ENCODE peak calls at places on chromosome 7, in eight cellular contexts. One of them, this sample, is unnamed.
A peak's percentile ranks its signal among the peaks of the same experiment; 100 is the strongest.

GRCh38 chr7:42137941-42138340 is 99.1 kb downstream of the GLI3 start:
- DNase-seq in GM12865: no peak
- DNase-seq in uterus: no peak
- DNase-seq in upper lobe of right lung: no peak
- DNase-seq in IMR-90: peak; percentile 53
- DNase-seq in endothelial cell: no peak
- DNase-seq in astrocyte of the spinal cord: no peak
- DNase-seq in SK-N-SH: no peak
- DNase-seq in this sample: no peak

GRCh38 chr7:4905171-4905570 is 21.7 kb upstream of the RADIL start:
- DNase-seq in upper lobe of right lung: no peak
- DNase-seq in IMR-90: no peak
- DNase-seq in SK-N-SH: no peak
- DNase-seq in uterus: no peak
- DNase-seq in astrocyte of the spinal cord: no peak
- DNase-seq in endothelial cell: no peak
- DNase-seq in GM12865: no peak
- DNase-seq in this sample: no peak

GRCh38 chr7:100867040-100867795 is at the start of gene TRIP6:
- DNase-seq in astrocyte of the spinal cord: peak; percentile 96
- DNase-seq in endothelial cell: peak; percentile 70
- DNase-seq in SK-N-SH: peak; percentile 59
- DNase-seq in IMR-90: peak; percentile 93
- DNase-seq in upper lobe of right lung: peak; percentile 92
- DNase-seq in uterus: peak; percentile 95
- DNase-seq in GM12865: peak; percentile 73
- DNase-seq in this sample: peak; percentile 95

GRCh38 chr7:123190109-123190831 is 9.5 kb downstream of the SLC13A1 start:
- DNase-seq in IMR-90: no peak
- DNase-seq in SK-N-SH: no peak
- DNase-seq in uterus: no peak
- DNase-seq in upper lobe of right lung: no peak
- DNase-seq in endothelial cell: no peak
- DNase-seq in GM12865: peak; percentile 90
- DNase-seq in astrocyte of the spinal cord: no peak
- DNase-seq in this sample: no peak

GRCh38 chr7:82319674-82320118 is 123.9 kb downstream of the CACNA2D1 start:
- DNase-seq in uterus: peak; percentile 79
- DNase-seq in IMR-90: peak; percentile 88
- DNase-seq in SK-N-SH: peak; percentile 83
- DNase-seq in upper lobe of right lung: peak; percentile 63
- DNase-seq in GM12865: no peak
- DNase-seq in astrocyte of the spinal cord: peak; percentile 88
- DNase-seq in endothelial cell: no peak
- DNase-seq in this sample: no peak

GRCh38 chr7:41834805-41835694 is 132.2 kb upstream of the INHBA start:
- DNase-seq in GM12865: no peak
- DNase-seq in SK-N-SH: no peak
- DNase-seq in astrocyte of the spinal cord: peak; percentile 14
- DNase-seq in endothelial cell: no peak
- DNase-seq in IMR-90: peak; percentile 9
- DNase-seq in upper lobe of right lung: no peak
- DNase-seq in uterus: peak; percentile 26
- DNase-seq in this sample: no peak

GRCh38 chr7:142476077-142476476 is 218.2 kb upstream of the PRSS58 start:
- DNase-seq in uterus: no peak
- DNase-seq in upper lobe of right lung: no peak
- DNase-seq in GM12865: no peak
- DNase-seq in IMR-90: no peak
- DNase-seq in SK-N-SH: no peak
- DNase-seq in endothelial cell: no peak
- DNase-seq in astrocyte of the spinal cord: peak; percentile 41
- DNase-seq in this sample: no peak

GRCh38 chr7:116736927-116737715 is 65.1 kb downstream of the MET start:
- DNase-seq in uterus: no peak
- DNase-seq in astrocyte of the spinal cord: peak; percentile 53
- DNase-seq in SK-N-SH: no peak
- DNase-seq in endothelial cell: no peak
- DNase-seq in GM12865: no peak
- DNase-seq in upper lobe of right lung: no peak
- DNase-seq in IMR-90: peak; percentile 48
- DNase-seq in this sample: no peak

GRCh38 chr7:74542558-74543117 is 88.9 kb downstream of the GTF2IRD1 start:
- DNase-seq in uterus: no peak
- DNase-seq in astrocyte of the spinal cord: no peak
- DNase-seq in GM12865: no peak
- DNase-seq in endothelial cell: no peak
- DNase-seq in IMR-90: no peak
- DNase-seq in SK-N-SH: peak; percentile 84
- DNase-seq in upper lobe of right lung: no peak
- DNase-seq in this sample: no peak

GRCh38 chr7:128008141-128008540 is 23.1 kb downstream of the LRRC4 start:
- DNase-seq in upper lobe of right lung: no peak
- DNase-seq in GM12865: no peak
- DNase-seq in endothelial cell: no peak
- DNase-seq in uterus: no peak
- DNase-seq in astrocyte of the spinal cord: no peak
- DNase-seq in SK-N-SH: no peak
- DNase-seq in IMR-90: no peak
- DNase-seq in this sample: no peak

GRCh38 chr7:158461824-158462223 is 125.8 kb downstream of the PTPRN2 start:
- DNase-seq in uterus: no peak
- DNase-seq in IMR-90: no peak
- DNase-seq in SK-N-SH: no peak
- DNase-seq in GM12865: no peak
- DNase-seq in endothelial cell: no peak
- DNase-seq in upper lobe of right lung: no peak
- DNase-seq in astrocyte of the spinal cord: no peak
- DNase-seq in this sample: no peak

GRCh38 chr7:131100357-131101054 is 227.2 kb upstream of the MKLN1 start:
- DNase-seq in SK-N-SH: no peak
- DNase-seq in IMR-90: no peak
- DNase-seq in upper lobe of right lung: no peak
- DNase-seq in uterus: no peak
- DNase-seq in astrocyte of the spinal cord: no peak
- DNase-seq in GM12865: peak; percentile 29
- DNase-seq in endothelial cell: no peak
- DNase-seq in this sample: no peak

GRCh38 chr7:139490130-139490529 is 6.7 kb upstream of the KLRG2 start:
- DNase-seq in IMR-90: no peak
- DNase-seq in uterus: no peak
- DNase-seq in upper lobe of right lung: peak; percentile 69
- DNase-seq in SK-N-SH: no peak
- DNase-seq in endothelial cell: no peak
- DNase-seq in GM12865: no peak
- DNase-seq in astrocyte of the spinal cord: no peak
- DNase-seq in this sample: no peak

GRCh38 chr7:109256762-109257560 is 687.3 kb downstream of the DNAJB9 start:
- DNase-seq in upper lobe of right lung: no peak
- DNase-seq in uterus: no peak
- DNase-seq in IMR-90: no peak
- DNase-seq in GM12865: no peak
- DNase-seq in endothelial cell: no peak
- DNase-seq in astrocyte of the spinal cord: no peak
- DNase-seq in SK-N-SH: no peak
- DNase-seq in this sample: no peak

GRCh38 chr7:47576031-47576908 is 5.6 kb downstream of the TNS3 start:
- DNase-seq in upper lobe of right lung: no peak
- DNase-seq in uterus: peak; percentile 87
- DNase-seq in IMR-90: peak; percentile 68
- DNase-seq in endothelial cell: no peak
- DNase-seq in SK-N-SH: peak; percentile 90
- DNase-seq in astrocyte of the spinal cord: peak; percentile 61
- DNase-seq in GM12865: peak; percentile 22
- DNase-seq in this sample: no peak

DNA sequence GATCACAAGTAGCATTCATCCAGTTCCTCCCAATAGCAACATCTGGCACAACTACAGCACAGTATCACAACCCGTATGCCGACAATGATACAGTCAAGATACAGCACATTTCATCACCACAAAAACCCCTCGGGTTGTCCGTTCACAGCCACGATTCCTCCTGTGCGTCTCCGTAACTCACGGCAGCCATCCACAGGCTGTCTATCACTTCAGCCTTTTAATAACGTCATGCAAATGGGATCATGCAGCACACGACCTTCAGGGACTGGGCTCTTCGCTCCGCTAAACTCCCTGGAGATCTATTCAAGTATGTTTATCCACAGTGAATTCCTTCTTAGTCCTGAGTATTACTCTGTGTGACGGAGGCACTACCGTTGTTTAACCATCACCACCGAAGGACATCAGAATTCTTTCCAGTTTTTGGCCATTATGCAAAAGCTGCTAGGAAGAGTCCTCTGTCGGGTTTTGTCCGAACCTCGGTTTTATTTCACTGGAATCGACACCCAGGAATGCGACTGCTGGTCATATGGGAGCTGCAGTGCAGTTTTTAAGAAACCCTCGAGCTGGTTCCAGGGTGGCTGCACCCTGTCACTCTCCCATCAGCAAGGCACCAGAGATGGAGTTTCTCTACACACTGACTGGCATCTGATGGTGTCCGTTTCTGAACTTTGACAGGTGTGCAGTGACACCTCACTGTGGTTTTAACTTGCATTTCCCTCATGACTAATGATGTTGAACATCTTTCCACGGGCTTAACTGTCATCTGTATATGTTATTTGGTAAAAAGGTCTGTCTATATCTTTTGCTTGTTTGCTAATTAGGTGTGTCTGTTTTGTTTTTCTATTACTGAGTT is 193.6 kb downstream of the MAD1L1 start:
- DNase-seq in IMR-90: no peak
- DNase-seq in SK-N-SH: peak; percentile 26
- DNase-seq in upper lobe of right lung: peak; percentile 12
- DNase-seq in GM12865: peak; percentile 36
- DNase-seq in endothelial cell: no peak
- DNase-seq in astrocyte of the spinal cord: no peak
- DNase-seq in uterus: no peak
- DNase-seq in this sample: peak; percentile 54
- TF ChIP-seq CTCF in IMR-90: no peak
- TF ChIP-seq CTCF in SK-N-SH: no peak
- TF ChIP-seq CTCF in upper lobe of right lung: no peak
- TF ChIP-seq CTCF in GM12865: no peak
- TF ChIP-seq CTCF in endothelial cell: no peak
- TF ChIP-seq CTCF in astrocyte of the spinal cord: no peak
- TF ChIP-seq CTCF in uterus: no peak
- TF ChIP-seq CTCF in this sample: no peak

GRCh38 chr7:44348851-44349781 is 23.7 kb upstream of the CAMK2B start:
- DNase-seq in SK-N-SH: no peak
- DNase-seq in IMR-90: no peak
- DNase-seq in astrocyte of the spinal cord: no peak
- DNase-seq in GM12865: no peak
- DNase-seq in uterus: no peak
- DNase-seq in upper lobe of right lung: no peak
- DNase-seq in endothelial cell: no peak
- DNase-seq in this sample: no peak

GRCh38 chr7:44346063-44346462 is 20.7 kb upstream of the CAMK2B start:
- DNase-seq in SK-N-SH: no peak
- DNase-seq in uterus: no peak
- DNase-seq in IMR-90: no peak
- DNase-seq in GM12865: no peak
- DNase-seq in astrocyte of the spinal cord: no peak
- DNase-seq in endothelial cell: no peak
- DNase-seq in upper lobe of right lung: no peak
- DNase-seq in this sample: no peak

GRCh38 chr7:44347546-44348114 is 22.2 kb upstream of the CAMK2B start:
- DNase-seq in GM12865: no peak
- DNase-seq in astrocyte of the spinal cord: no peak
- DNase-seq in uterus: no peak
- DNase-seq in SK-N-SH: no peak
- DNase-seq in endothelial cell: no peak
- DNase-seq in upper lobe of right lung: no peak
- DNase-seq in IMR-90: no peak
- DNase-seq in this sample: no peak

GRCh38 chr7:44353668-44354067 is 28.3 kb upstream of the CAMK2B start:
- DNase-seq in IMR-90: no peak
- DNase-seq in endothelial cell: no peak
- DNase-seq in GM12865: no peak
- DNase-seq in upper lobe of right lung: no peak
- DNase-seq in uterus: no peak
- DNase-seq in SK-N-SH: no peak
- DNase-seq in astrocyte of the spinal cord: no peak
- DNase-seq in this sample: no peak

DNA sequence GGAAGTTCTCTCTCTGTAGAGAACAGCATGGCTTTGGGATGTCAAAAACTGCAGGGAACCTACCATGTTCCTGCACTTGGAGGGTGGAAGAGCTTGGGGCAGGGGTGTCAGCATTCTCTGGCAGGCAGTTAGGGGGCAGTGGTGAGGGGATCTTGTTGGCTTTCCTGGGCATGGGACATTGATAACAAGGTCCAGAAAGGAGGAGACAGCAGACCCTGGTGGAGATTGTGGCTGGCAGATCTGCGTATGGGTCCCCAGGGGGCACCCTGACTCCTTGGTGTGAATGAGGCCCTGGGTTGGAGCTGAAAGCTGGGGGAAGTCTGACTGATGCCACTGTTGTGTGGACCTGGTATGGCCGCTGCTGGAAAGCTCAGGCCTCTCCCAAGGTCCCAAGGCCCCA is 22.9 kb upstream of the CAMK2B start:
- DNase-seq in SK-N-SH: peak; percentile 44
- DNase-seq in uterus: no peak
- DNase-seq in IMR-90: peak; percentile 39
- DNase-seq in upper lobe of right lung: no peak
- DNase-seq in endothelial cell: peak; percentile 28
- DNase-seq in astrocyte of the spinal cord: peak; percentile 41
- DNase-seq in GM12865: peak; percentile 65
- DNase-seq in this sample: no peak
- TF ChIP-seq CTCF in SK-N-SH: peak; percentile 61
- TF ChIP-seq CTCF in uterus: no peak
- TF ChIP-seq CTCF in IMR-90: peak; percentile 63
- TF ChIP-seq CTCF in upper lobe of right lung: no peak
- TF ChIP-seq CTCF in endothelial cell: no peak
- TF ChIP-seq CTCF in astrocyte of the spinal cord: peak; percentile 59
- TF ChIP-seq CTCF in GM12865: peak; percentile 59
- TF ChIP-seq CTCF in this sample: peak; percentile 24

GRCh38 chr7:69067397-69067796 is 530.9 kb upstream of the AUTS2 start:
- DNase-seq in IMR-90: no peak
- DNase-seq in GM12865: peak; percentile 12
- DNase-seq in upper lobe of right lung: peak; percentile 73
- DNase-seq in SK-N-SH: no peak
- DNase-seq in uterus: no peak
- DNase-seq in astrocyte of the spinal cord: no peak
- DNase-seq in endothelial cell: no peak
- DNase-seq in this sample: no peak
- TF ChIP-seq CTCF in IMR-90: no peak
- TF ChIP-seq CTCF in GM12865: peak; percentile 15
- TF ChIP-seq CTCF in upper lobe of right lung: peak; percentile 37
- TF ChIP-seq CTCF in SK-N-SH: peak; percentile 38
- TF ChIP-seq CTCF in uterus: no peak
- TF ChIP-seq CTCF in astrocyte of the spinal cord: peak; percentile 3
- TF ChIP-seq CTCF in endothelial cell: no peak
- TF ChIP-seq CTCF in this sample: peak; percentile 24

GRCh38 chr7:6730343-6730633 is 23.5 kb upstream of the ZNF12 start:
- DNase-seq in endothelial cell: no peak
- DNase-seq in upper lobe of right lung: no peak
- DNase-seq in SK-N-SH: no peak
- DNase-seq in IMR-90: peak; percentile 33
- DNase-seq in uterus: no peak
- DNase-seq in GM12865: no peak
- DNase-seq in astrocyte of the spinal cord: peak; percentile 38
- DNase-seq in this sample: no peak

GRCh38 chr7:6725003-6725402 is 18.3 kb upstream of the ZNF12 start:
- DNase-seq in endothelial cell: no peak
- DNase-seq in uterus: no peak
- DNase-seq in GM12865: peak; percentile 92
- DNase-seq in upper lobe of right lung: peak; percentile 73
- DNase-seq in IMR-90: no peak
- DNase-seq in astrocyte of the spinal cord: no peak
- DNase-seq in SK-N-SH: no peak
- DNase-seq in this sample: no peak

GRCh38 chr7:6729492-6730342 is 23.0 kb upstream of the ZNF12 start:
- DNase-seq in GM12865: peak; percentile 97
- DNase-seq in SK-N-SH: peak; percentile 98
- DNase-seq in uterus: peak; percentile 90
- DNase-seq in IMR-90: peak; percentile 90
- DNase-seq in astrocyte of the spinal cord: peak; percentile 92
- DNase-seq in upper lobe of right lung: peak; percentile 97
- DNase-seq in endothelial cell: peak; percentile 80
- DNase-seq in this sample: peak; percentile 96
- TF ChIP-seq CTCF in GM12865: no peak
- TF ChIP-seq CTCF in SK-N-SH: no peak
- TF ChIP-seq CTCF in uterus: peak; percentile 17
- TF ChIP-seq CTCF in IMR-90: no peak
- TF ChIP-seq CTCF in astrocyte of the spinal cord: no peak
- TF ChIP-seq CTCF in upper lobe of right lung: peak; percentile 21
- TF ChIP-seq CTCF in endothelial cell: no peak
- TF ChIP-seq CTCF in this sample: peak; percentile 11

This sample was measured in osteocyte.